ENCODE peak calls at places on chromosomes 4 and X, in five cellular contexts. Z is NCI-H1092, T is esophagus squamous epithelium, D is progenitor cell of endocrine pancreas, O is GM12891. C is an unnamed sample.
A peak's percentile ranks its signal among the peaks of the same experiment; 100 is the strongest.

GRCh38 chrX:13398073-13398823 is 78.4 kb upstream of the ATXN3L start:
- DNase-seq in D (no peak), Z (no peak), T (no peak), O (no peak), C (no peak)

GRCh38 chr4:65023877-65024670 is 614.8 kb upstream of the TECRL start:
- DNase-seq in Z (no peak), T (no peak), D (no peak), O (no peak), C (no peak)

GRCh38 chrX:53160297-53160983 is 64.6 kb downstream of the KDM5C start:
- DNase-seq in T (no peak), Z (no peak), D (no peak), O (no peak), C (no peak)

GRCh38 chr4:137226221-137226620 is 306.1 kb downstream of the PCDH18 start:
- DNase-seq in T (no peak), O (no peak), D (no peak), Z (no peak), C (no peak)

GRCh38 chr4:169062861-169063197 is 52.8 kb upstream of the CBR4 start:
- DNase-seq in T (no peak), D (no peak), Z (no peak), O (no peak), C (no peak)

GRCh38 chrX:116961872-116962582 is 499.3 kb upstream of the CT83 start:
- DNase-seq in T (no peak), Z (no peak), D (no peak), O (no peak), C (peak; percentile 10)

GRCh38 chrX:39406799-39407198 is 605.5 kb downstream of the MID1IP1 start:
- DNase-seq in Z (no peak), O (no peak), D (no peak), T (no peak), C (no peak)

GRCh38 chr4:61380865-61381264 is 180.7 kb downstream of the ADGRL3 start:
- DNase-seq in Z (peak; percentile 71), D (no peak), O (no peak), T (no peak), C (no peak)

GRCh38 chrX:67684136-67684535 is 140.3 kb downstream of the AR start:
- DNase-seq in T (no peak), O (no peak), D (no peak), Z (no peak), C (no peak)

GRCh38 chr4:85762204-85762884 is 287.4 kb downstream of the ARHGAP24 start:
- DNase-seq in Z (no peak), T (no peak), D (no peak), O (no peak), C (no peak)

GRCh38 chrX:5681159-5681558 is 547.5 kb downstream of the NLGN4X start:
- DNase-seq in Z (no peak), D (no peak), O (no peak), T (no peak), C (no peak)

GRCh38 chrX:134646671-134647070 is 11.6 kb downstream of the PLAC1 start:
- DNase-seq in Z (no peak), D (no peak), O (no peak), T (no peak), C (no peak)